ENCODE peak calls at places on chromosome 21, in seven cellular contexts. R is CD4-positive, alpha-beta T cell; M is effector memory CD4-positive, alpha-beta T cell; F is dorsolateral prefrontal cortex; A is frontal cortex; Q is mucosa of descending colon; O is T-helper 2 cell. N is an unnamed sample.

GRCh38 chr21:42202321-42202720 is 16.6 kb upstream of the ABCG1 start:
- DNase-seq in R (no peak), M (no peak), F (peak; percentile 3), A (no peak), Q (no peak), O (no peak), N (no peak)

GRCh38 chr21:16535100-16535418 is 805.3 kb downstream of the USP25 start:
- DNase-seq in R (no peak), M (no peak), F (peak; percentile 92), A (no peak), Q (peak; percentile 14), O (no peak), N (no peak)

GRCh38 chr21:34936299-34936698 is 112.8 kb downstream of the RUNX1 start:
- DNase-seq in R (no peak), M (no peak), F (no peak), A (no peak), Q (no peak), O (no peak), N (no peak)

GRCh38 chr21:41921089-41921819 is 32.6 kb downstream of the C2CD2 start:
- DNase-seq in R (no peak), M (no peak), F (no peak), A (no peak), Q (no peak), O (no peak), N (no peak)

GRCh38 chr21:15057290-15057689 is 7.5 kb downstream of the NRIP1 start:
- DNase-seq in R (no peak), M (no peak), F (no peak), A (no peak), Q (peak; percentile 52), O (no peak), N (no peak)

GRCh38 chr21:42199488-42200463 is 19.2 kb upstream of the ABCG1 start:
- DNase-seq in R (no peak), M (no peak), F (peak; percentile 8), A (no peak), Q (peak; percentile 51), O (peak; percentile 40), N (no peak)

GRCh38 chr21:38679531-38679930 is 126.2 kb upstream of the ETS2 start:
- DNase-seq in R (no peak), M (no peak), F (no peak), A (no peak), Q (no peak), O (no peak), N (no peak)

GRCh38 chr21:42568834-42569731 is 55.4 kb downstream of the SLC37A1 start:
- DNase-seq in R (peak; percentile 17), M (no peak), F (no peak), A (no peak), Q (no peak), O (no peak), N (no peak)

GRCh38 chr21:39047046-39047445 is 136.2 kb downstream of the PSMG1 start:
- DNase-seq in R (no peak), M (no peak), F (no peak), A (no peak), Q (no peak), O (no peak), N (no peak)

GRCh38 chr21:39014751-39015150 is 168.5 kb downstream of the PSMG1 start:
- DNase-seq in R (no peak), M (no peak), F (no peak), A (no peak), Q (no peak), O (no peak), N (no peak)

GRCh38 chr21:39633770-39634181 is 21.0 kb downstream of the B3GALT5 start:
- DNase-seq in R (no peak), M (no peak), F (no peak), A (no peak), Q (no peak), O (no peak), N (no peak)

N was measured in stimulated activated CD8-positive, alpha-beta memory T cell treated with anti-CD3 and anti-CD28 coated beads, Interleukin-12 subunit alpha, Interleukin-12 subunit beta, amount 100 ng/mL, for 1 hour.